ENCODE peak calls at places on chromosomes 1 and 21, in seven cellular contexts. D is ovary; E is MM.1S; A is suprapubic skin; P is CD8-positive, alpha-beta memory T cell; G is tibial nerve; S is left ventricle myocardium inferior. O is an unnamed sample. For H3K27me3 and H3K9me3, the result is how much of the 10 kb centered on the place peaks cover.

GRCh38 chr1:7562729-7563605 is 208.1 kb upstream of the VAMP3 start:
- DNase-seq in D (no peak), E (no peak), A (no peak), P (no peak), G (no peak), S (no peak), O (no peak)

GRCh38 chr21:26095131-26095530 is 75.4 kb downstream of the APP start:
- DNase-seq in D (no peak), E (no peak), A (no peak), P (no peak), G (no peak), S (no peak), O (no peak)

GRCh38 chr1:67542747-67543146 is 112.5 kb upstream of the SERBP1 start:
- DNase-seq in D (no peak), E (no peak), A (no peak), P (no peak), G (no peak), S (no peak), O (no peak)

GRCh38 chr1:202016022-202016624 is 5.7 kb downstream of the ELF3 start:
- DNase-seq in D (no peak), E (no peak), A (no peak), P (no peak), G (no peak), S (no peak), O (no peak)

GRCh38 chr1:223704921-223705878 is 7.1 kb upstream of the CAPN2 start:
- DNase-seq in D (no peak), E (no peak), A (no peak), P (no peak), G (no peak), S (no peak), O (no peak)

GRCh38 chr1:119367332-119368124 is 1.1 kb upstream of the HAO2 start:
- DNase-seq in D (no peak), E (peak), A (no peak), P (no peak), G (no peak), S (no peak), O (no peak)

GRCh38 chr1:33641099-33641830 is 168.8 kb downstream of the ZSCAN20 start:
- DNase-seq in D (no peak), E (no peak), A (no peak), P (no peak), G (no peak), S (no peak), O (no peak)

GRCh38 chr1:233442392-233442791 is 114.9 kb downstream of the MAP3K21 start:
- DNase-seq in D (no peak), E (no peak), A (no peak), P (no peak), G (no peak), S (no peak), O (no peak)

GRCh38 chr21:42741056-42741455 is 87.6 kb downstream of the PDE9A start:
- DNase-seq in D (no peak), E (no peak), A (no peak), P (no peak), G (no peak), S (no peak), O (peak)

GRCh38 chr1:15214507-15214906 is 32.5 kb upstream of the FHAD1 start:
- DNase-seq in D (peak), E (no peak), A (no peak), P (no peak), G (peak), S (peak), O (peak)

GRCh38 chr1:66450043-66450514 is 83.9 kb upstream of the SGIP1 start:
- DNase-seq in D (no peak), E (no peak), A (no peak), P (no peak), G (no peak), S (no peak), O (no peak)

GRCh38 chr1:224928906-224929305 is 569 bp upstream of the DNAH14 start:
- DNase-seq in D (no peak), E (no peak), A (no peak), P (no peak), G (no peak), S (no peak), O (no peak)

GRCh38 chr1:236141447-236142357 is 637 bp upstream of the GPR137B start:
- DNase-seq in D (peak), E (no peak), A (no peak), P (no peak), G (no peak), S (no peak), O (no peak)

GRCh38 chr1:216765346-216766300 is 42.4 kb upstream of the ESRRG start:
- DNase-seq in D (no peak), E (peak), A (no peak), P (no peak), G (no peak), S (no peak), O (no peak)

GRCh38 chr1:110067957-110068645 is 2.4 kb downstream of the ALX3 start:
- DNase-seq in D (no peak), E (no peak), A (no peak), P (no peak), G (no peak), S (no peak), O (no peak)

GRCh38 chr1:110068646-110069301 is 1.7 kb downstream of the ALX3 start:
- DNase-seq in D (no peak), E (no peak), A (no peak), P (no peak), G (no peak), S (no peak), O (no peak)

GRCh38 chr1:110069302-110070281 is 880 bp downstream of the ALX3 start:
- DNase-seq in D (no peak), E (no peak), A (no peak), P (no peak), G (no peak), S (no peak), O (no peak)

GRCh38 chr1:110070968-110071307 is 466 bp upstream of the ALX3 start:
- DNase-seq in D (no peak), E (no peak), A (no peak), P (no peak), G (no peak), S (no peak), O (no peak)

DNA sequence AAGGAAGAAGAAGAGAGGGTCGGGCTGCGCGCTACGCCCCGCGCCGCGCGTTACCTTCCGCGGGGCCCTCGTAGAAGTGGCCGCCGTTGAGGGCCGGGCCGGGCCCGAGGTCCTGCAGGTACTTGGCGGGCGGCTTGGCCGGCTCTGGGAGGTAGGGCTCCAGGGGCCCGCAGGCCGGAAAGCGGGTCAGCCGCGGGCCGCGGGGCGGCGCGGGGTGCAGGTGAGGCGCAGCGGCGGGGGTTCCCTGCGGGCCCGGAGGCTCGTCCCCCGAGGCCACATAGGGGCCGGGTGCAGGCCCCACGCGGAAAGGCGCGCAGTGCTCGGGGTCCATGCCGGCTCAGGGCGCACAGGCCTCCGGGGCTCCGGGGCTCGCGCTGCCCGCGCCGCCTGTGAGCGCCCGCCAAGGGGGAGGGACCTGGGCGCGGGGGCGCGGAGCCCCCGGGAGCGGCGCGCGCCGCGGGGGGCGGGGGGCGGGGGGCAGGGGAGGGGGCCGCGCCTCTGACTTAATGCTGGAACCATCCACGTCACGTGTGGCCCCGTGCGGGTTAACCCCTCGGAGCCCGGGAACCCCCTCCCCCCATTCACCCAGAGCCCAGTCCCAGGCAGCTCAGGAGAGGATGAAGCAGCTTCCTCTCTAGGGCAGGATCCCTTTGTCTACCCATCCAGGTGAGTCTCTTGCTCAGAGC is at the start of gene ALX3:
- DNase-seq in D (no peak), E (no peak), A (no peak), P (no peak), G (no peak), S (no peak), O (no peak)
- H3K27me3 ChIP-seq in D (under half), E (under half), A (half or more), P (under half), G (half or more), S (half or more), O (half or more)

DNA sequence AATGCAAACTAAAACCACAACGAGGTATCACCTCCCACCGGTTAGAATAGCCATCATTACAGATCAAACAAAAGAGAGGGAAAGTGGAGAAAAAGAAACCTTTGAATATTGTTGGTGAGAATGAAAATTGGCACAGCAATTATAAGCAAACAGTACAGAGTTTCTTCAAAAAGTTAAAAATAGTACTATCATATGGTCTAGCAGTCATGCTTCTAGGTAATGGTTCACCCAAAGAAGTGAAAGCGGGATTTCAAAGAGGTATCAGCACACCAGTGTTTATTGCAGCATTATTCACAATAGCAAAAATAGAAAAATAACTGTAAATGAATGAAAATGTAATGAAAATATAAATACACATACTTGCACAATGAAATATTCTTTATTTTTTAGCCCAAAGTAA is 8.2 kb downstream of the OR2T10 start:
- DNase-seq in D (no peak), E (peak), A (no peak), P (no peak), G (no peak), S (no peak), O (no peak)
- H3K9me3 ChIP-seq in D (under half), E (under half), A (under half), P (under half), G (under half), S (under half), O (under half)

GRCh38 chr21:46065993-46066842 is 31.7 kb upstream of the COL6A2 start:
- DNase-seq in D (peak), E (no peak), A (peak), P (no peak), G (no peak), S (no peak), O (peak)

GRCh38 chr21:46063734-46064680 is 33.9 kb upstream of the COL6A2 start:
- DNase-seq in D (no peak), E (no peak), A (peak), P (no peak), G (no peak), S (no peak), O (peak)

GRCh38 chr21:46064870-46065214 is 33.1 kb upstream of the COL6A2 start:
- DNase-seq in D (no peak), E (no peak), A (peak), P (no peak), G (no peak), S (no peak), O (no peak)

GRCh38 chr21:46066843-46067331 is 31.0 kb upstream of the COL6A2 start:
- DNase-seq in D (peak), E (no peak), A (peak), P (no peak), G (no peak), S (peak), O (peak)

DNA sequence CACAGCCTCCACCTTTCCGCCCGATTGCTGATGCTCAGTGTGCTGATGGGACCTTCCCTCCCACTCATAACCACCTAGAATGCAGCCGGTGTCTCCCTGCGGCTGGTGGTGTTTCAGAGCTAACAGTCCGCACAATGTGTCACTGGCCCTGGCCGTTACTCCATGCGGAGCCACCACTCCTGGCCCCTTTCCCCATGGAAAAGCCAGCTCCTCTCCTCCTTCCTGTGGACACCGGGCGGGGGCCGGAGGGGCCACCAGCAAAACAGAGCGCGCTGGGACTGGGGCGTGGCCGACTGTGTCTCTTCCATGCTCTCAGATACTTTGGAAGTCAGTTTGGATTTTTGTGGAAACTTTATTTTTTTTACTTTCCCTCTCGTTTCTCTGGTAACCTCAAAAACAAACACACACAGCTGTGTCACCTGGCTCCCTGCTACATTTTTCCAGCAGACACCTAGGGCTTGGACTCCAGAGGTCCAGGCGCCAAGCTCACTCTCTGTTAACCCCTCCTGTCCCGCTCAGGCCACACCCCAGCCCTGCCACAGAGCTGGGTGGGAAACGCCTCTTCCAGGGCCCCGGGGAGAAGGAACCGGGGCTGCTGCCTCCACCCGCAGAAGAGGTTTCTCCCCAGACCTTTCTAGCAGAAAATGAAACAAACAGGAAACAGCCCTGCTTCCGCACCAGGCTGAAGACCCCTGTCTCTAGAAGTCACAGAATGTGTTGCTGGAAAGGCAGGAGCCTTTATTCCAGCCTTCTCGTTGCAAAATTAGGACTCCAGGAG is 32.5 kb upstream of the COL6A2 start:
- DNase-seq in D (no peak), E (no peak), A (peak), P (no peak), G (no peak), S (peak), O (peak)
- H3K4me3 ChIP-seq in D (no peak), E (no peak), A (peak), P (no peak), G (no peak), S (peak), O (no peak)

DNA sequence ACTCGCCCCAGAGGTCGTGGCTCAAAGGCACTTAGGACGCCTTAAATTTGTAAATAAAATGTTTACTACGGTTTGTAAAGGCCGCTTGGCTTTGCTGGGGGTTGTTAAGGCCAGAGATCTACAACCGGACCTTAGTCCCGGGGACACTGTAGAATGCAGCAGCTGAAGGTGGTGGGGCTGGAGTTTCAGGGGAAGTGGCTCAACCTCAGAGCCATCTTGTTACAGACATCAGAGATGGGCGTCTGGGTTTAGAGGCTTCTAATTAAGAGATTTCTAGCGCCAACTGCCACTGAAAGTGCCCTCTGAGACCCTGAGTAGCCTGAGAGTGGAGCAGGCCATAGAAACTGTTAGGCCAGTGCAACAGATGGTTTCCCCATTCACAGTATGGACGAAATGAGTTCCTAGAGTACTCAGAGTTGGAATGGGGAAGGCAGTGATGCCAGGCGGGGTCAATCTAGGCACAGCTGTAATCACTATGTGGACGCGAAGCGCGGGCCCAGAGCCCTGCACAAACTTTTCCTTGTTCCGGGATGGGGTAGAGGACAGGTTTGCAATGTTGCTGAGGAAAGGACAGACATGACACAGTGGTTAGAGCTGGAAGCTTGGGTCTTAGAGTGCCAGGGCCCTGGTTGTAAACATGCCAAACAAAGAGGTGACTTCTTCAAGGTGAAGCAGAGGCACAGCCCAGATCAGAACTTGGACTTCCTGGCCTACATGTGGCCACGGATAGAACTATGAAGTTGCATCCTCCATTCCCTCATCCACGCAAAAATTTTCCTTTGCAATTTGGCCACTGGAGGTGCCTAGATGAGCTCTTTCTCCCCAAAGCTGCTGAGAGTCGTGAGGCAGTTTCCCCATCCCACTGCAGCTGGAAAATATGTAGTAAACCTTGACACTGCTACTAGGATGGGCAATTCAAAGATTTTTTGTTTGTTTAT is 6.0 kb downstream of the HLX start:
- DNase-seq in D (no peak), E (no peak), A (no peak), P (no peak), G (no peak), S (no peak), O (no peak)
- H3K27me3 ChIP-seq in D (under half), E (under half), A (half or more), P (under half), G (under half), S (half or more), O (under half)

GRCh38 chr1:248366609-248367008 is 5.1 kb downstream of the OR2T4 start:
- DNase-seq in D (no peak), E (peak), A (no peak), P (no peak), G (no peak), S (no peak), O (no peak)

GRCh38 chr1:248359415-248359814 is 2.0 kb upstream of the OR2T4 start:
- DNase-seq in D (no peak), E (no peak), A (no peak), P (no peak), G (no peak), S (no peak), O (no peak)

DNA sequence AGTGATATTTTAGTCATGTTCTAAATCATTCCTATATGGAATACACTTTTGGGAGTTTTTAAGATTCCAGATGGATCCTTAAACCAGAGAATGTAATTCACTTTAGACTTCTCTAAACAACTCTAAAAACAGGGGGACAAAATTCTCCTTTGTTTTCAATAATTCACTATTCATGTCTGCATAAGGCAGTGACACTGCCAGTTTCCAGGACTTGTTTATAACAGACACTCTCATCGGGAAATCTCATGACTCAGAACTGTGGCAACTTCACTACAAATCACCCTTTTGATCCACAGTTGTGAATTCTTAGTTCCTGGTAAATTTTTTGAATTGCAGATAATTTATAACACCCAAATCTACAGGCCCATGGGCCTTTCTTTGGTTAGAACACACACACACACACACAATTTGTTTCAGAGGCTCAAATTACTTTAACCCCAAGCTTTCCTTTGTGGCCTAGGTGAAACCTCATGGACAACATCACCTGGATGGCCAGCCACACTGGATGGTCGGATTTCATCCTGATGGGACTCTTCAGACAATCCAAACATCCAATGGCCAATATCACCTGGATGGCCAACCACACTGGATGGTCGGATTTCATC is at the start of gene OR2T4:
- DNase-seq in D (no peak), E (no peak), A (no peak), P (no peak), G (no peak), S (no peak), O (no peak)
- H3K9me3 ChIP-seq in D (under half), E (under half), A (under half), P (under half), G (under half), S (under half), O (under half)

DNA sequence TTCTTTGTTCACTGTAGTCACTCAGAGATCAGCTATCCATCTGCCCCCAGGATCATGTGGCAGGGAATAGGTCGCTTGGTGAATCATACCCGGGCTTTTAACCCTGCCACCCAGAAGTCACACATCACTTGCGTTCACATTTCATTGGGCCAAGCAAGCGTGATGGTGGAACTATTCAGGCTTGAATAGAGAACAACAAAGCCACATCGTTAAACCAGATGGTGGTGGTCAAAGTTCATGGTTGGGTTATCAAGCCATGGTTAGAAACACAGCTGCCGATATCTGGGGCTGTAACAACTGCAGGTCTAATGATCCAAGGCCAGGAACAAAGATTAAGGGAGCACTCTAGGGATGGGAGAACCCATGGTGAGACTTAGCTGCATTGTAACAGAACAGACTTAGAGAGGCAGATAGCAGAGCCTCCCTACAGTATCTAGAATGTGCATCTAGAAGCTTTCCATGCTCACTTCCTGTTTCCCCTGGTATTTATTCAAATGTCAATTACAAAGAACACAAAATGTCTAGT is 40.0 kb upstream of the PTPRC start:
- DNase-seq in D (no peak), E (no peak), A (no peak), P (no peak), G (no peak), S (no peak), O (no peak)
- H3K4me3 ChIP-seq in D (no peak), E (no peak), A (no peak), P (peak), G (no peak), S (no peak), O (no peak)

DNA sequence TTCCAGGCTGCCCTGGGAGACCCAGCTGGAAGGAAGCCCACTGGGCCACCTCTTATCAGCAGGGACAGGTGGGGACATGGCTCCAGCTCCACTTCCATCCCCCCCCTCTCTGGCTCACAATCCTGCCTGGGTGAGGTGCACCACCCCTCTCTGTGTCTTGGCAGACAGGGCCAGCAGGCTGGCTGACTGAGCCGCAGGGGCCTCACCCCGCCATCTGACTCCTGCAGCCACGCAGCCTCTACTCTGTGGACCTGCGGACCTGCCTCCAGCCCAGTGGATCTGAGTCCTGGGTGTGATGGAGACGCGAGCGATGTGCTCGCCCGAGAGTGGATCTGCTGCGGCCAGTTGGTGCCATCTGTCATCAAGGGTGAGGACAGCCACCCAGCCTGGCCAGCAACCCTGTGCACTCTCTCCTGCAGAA is 30.1 kb downstream of the RCC2 start:
- DNase-seq in D (no peak), E (no peak), A (no peak), P (no peak), G (no peak), S (peak), O (no peak)
- H3K27me3 ChIP-seq in D (under half), E (under half), A (under half), P (under half), G (under half), S (under half), O (under half)

O was measured in sigmoid colon.